ENCODE peak calls at places on chromosomes 5 and 9, in nine cellular contexts. One of them, this sample, is unnamed.

GRCh38 chr9:15018238-15018637 is 108.0 kb upstream of the FREM1 start:
- DNase-seq in astrocyte of the spinal cord: no peak
- DNase-seq in activated CD8-positive, alpha-beta T cell treated with anti-CD3 and anti-CD28 coated beads, Interleukin-2, amount 10 ng/mL, durations not matched to agents 7 days and 5 days: no peak
- DNase-seq in A549: no peak
- DNase-seq in lower leg skin: no peak
- DNase-seq in GM23248: no peak
- DNase-seq in stimulated activated CD8-positive, alpha-beta memory T cell treated with anti-CD3 and anti-CD28 coated beads, Interleukin-15, amount 100 ng/mL, for 24 hours: no peak
- DNase-seq in Caco-2: peak; percentile 67
- DNase-seq in IMR-90: no peak
- DNase-seq in this sample: no peak

GRCh38 chr5:136188859-136189258 is 4.1 kb downstream of the SMIM32 start:
- DNase-seq in Caco-2: no peak
- DNase-seq in GM23248: no peak
- DNase-seq in A549: no peak
- DNase-seq in activated CD8-positive, alpha-beta T cell treated with anti-CD3 and anti-CD28 coated beads, Interleukin-2, amount 10 ng/mL, durations not matched to agents 7 days and 5 days: no peak
- DNase-seq in IMR-90: no peak
- DNase-seq in astrocyte of the spinal cord: no peak
- DNase-seq in lower leg skin: peak; percentile 74
- DNase-seq in stimulated activated CD8-positive, alpha-beta memory T cell treated with anti-CD3 and anti-CD28 coated beads, Interleukin-15, amount 100 ng/mL, for 24 hours: no peak
- DNase-seq in this sample: no peak

GRCh38 chr5:83513081-83513480 is 41.5 kb downstream of the VCAN start:
- DNase-seq in activated CD8-positive, alpha-beta T cell treated with anti-CD3 and anti-CD28 coated beads, Interleukin-2, amount 10 ng/mL, durations not matched to agents 7 days and 5 days: no peak
- DNase-seq in lower leg skin: no peak
- DNase-seq in stimulated activated CD8-positive, alpha-beta memory T cell treated with anti-CD3 and anti-CD28 coated beads, Interleukin-15, amount 100 ng/mL, for 24 hours: no peak
- DNase-seq in GM23248: no peak
- DNase-seq in A549: no peak
- DNase-seq in astrocyte of the spinal cord: no peak
- DNase-seq in IMR-90: no peak
- DNase-seq in Caco-2: no peak
- DNase-seq in this sample: no peak

GRCh38 chr9:125631391-125632085 is 75.5 kb downstream of the MAPKAP1 start:
- DNase-seq in GM23248: peak; percentile 78
- DNase-seq in IMR-90: peak; percentile 57
- DNase-seq in lower leg skin: no peak
- DNase-seq in astrocyte of the spinal cord: peak; percentile 67
- DNase-seq in A549: peak; percentile 57
- DNase-seq in activated CD8-positive, alpha-beta T cell treated with anti-CD3 and anti-CD28 coated beads, Interleukin-2, amount 10 ng/mL, durations not matched to agents 7 days and 5 days: peak; percentile 48
- DNase-seq in stimulated activated CD8-positive, alpha-beta memory T cell treated with anti-CD3 and anti-CD28 coated beads, Interleukin-15, amount 100 ng/mL, for 24 hours: no peak
- DNase-seq in Caco-2: no peak
- DNase-seq in this sample: peak; percentile 69

GRCh38 chr9:13974891-13975290 is 339.1 kb downstream of the NFIB start:
- DNase-seq in activated CD8-positive, alpha-beta T cell treated with anti-CD3 and anti-CD28 coated beads, Interleukin-2, amount 10 ng/mL, durations not matched to agents 7 days and 5 days: no peak
- DNase-seq in A549: no peak
- DNase-seq in lower leg skin: no peak
- DNase-seq in GM23248: no peak
- DNase-seq in stimulated activated CD8-positive, alpha-beta memory T cell treated with anti-CD3 and anti-CD28 coated beads, Interleukin-15, amount 100 ng/mL, for 24 hours: no peak
- DNase-seq in IMR-90: no peak
- DNase-seq in Caco-2: no peak
- DNase-seq in astrocyte of the spinal cord: peak; percentile 51
- DNase-seq in this sample: no peak

GRCh38 chr9:8348756-8349155 is 549.2 kb upstream of the DMAC1 start:
- DNase-seq in stimulated activated CD8-positive, alpha-beta memory T cell treated with anti-CD3 and anti-CD28 coated beads, Interleukin-15, amount 100 ng/mL, for 24 hours: no peak
- DNase-seq in astrocyte of the spinal cord: no peak
- DNase-seq in lower leg skin: no peak
- DNase-seq in GM23248: no peak
- DNase-seq in Caco-2: no peak
- DNase-seq in activated CD8-positive, alpha-beta T cell treated with anti-CD3 and anti-CD28 coated beads, Interleukin-2, amount 10 ng/mL, durations not matched to agents 7 days and 5 days: no peak
- DNase-seq in IMR-90: no peak
- DNase-seq in A549: no peak
- DNase-seq in this sample: no peak

GRCh38 chr9:84397822-84398221 is 57.3 kb upstream of the SLC28A3 start:
- DNase-seq in astrocyte of the spinal cord: peak; percentile 67
- DNase-seq in Caco-2: no peak
- DNase-seq in GM23248: peak; percentile 85
- DNase-seq in stimulated activated CD8-positive, alpha-beta memory T cell treated with anti-CD3 and anti-CD28 coated beads, Interleukin-15, amount 100 ng/mL, for 24 hours: no peak
- DNase-seq in activated CD8-positive, alpha-beta T cell treated with anti-CD3 and anti-CD28 coated beads, Interleukin-2, amount 10 ng/mL, durations not matched to agents 7 days and 5 days: no peak
- DNase-seq in A549: no peak
- DNase-seq in lower leg skin: no peak
- DNase-seq in IMR-90: peak; percentile 62
- DNase-seq in this sample: peak; percentile 86

GRCh38 chr5:142551242-142552067 is 134.4 kb downstream of the FGF1 start:
- DNase-seq in A549: no peak
- DNase-seq in Caco-2: peak; percentile 42
- DNase-seq in activated CD8-positive, alpha-beta T cell treated with anti-CD3 and anti-CD28 coated beads, Interleukin-2, amount 10 ng/mL, durations not matched to agents 7 days and 5 days: no peak
- DNase-seq in stimulated activated CD8-positive, alpha-beta memory T cell treated with anti-CD3 and anti-CD28 coated beads, Interleukin-15, amount 100 ng/mL, for 24 hours: no peak
- DNase-seq in lower leg skin: no peak
- DNase-seq in GM23248: peak; percentile 63
- DNase-seq in IMR-90: peak; percentile 22
- DNase-seq in astrocyte of the spinal cord: no peak
- DNase-seq in this sample: peak; percentile 64

GRCh38 chr9:14415947-14416346 is 102.0 kb upstream of the NFIB start:
- DNase-seq in A549: no peak
- DNase-seq in astrocyte of the spinal cord: peak; percentile 89
- DNase-seq in activated CD8-positive, alpha-beta T cell treated with anti-CD3 and anti-CD28 coated beads, Interleukin-2, amount 10 ng/mL, durations not matched to agents 7 days and 5 days: no peak
- DNase-seq in lower leg skin: no peak
- DNase-seq in IMR-90: peak; percentile 92
- DNase-seq in GM23248: peak; percentile 77
- DNase-seq in stimulated activated CD8-positive, alpha-beta memory T cell treated with anti-CD3 and anti-CD28 coated beads, Interleukin-15, amount 100 ng/mL, for 24 hours: no peak
- DNase-seq in Caco-2: no peak
- DNase-seq in this sample: peak; percentile 69

GRCh38 chr9:108609227-108609894 is 246.4 kb downstream of the ACTL7B start:
- DNase-seq in IMR-90: no peak
- DNase-seq in Caco-2: no peak
- DNase-seq in activated CD8-positive, alpha-beta T cell treated with anti-CD3 and anti-CD28 coated beads, Interleukin-2, amount 10 ng/mL, durations not matched to agents 7 days and 5 days: no peak
- DNase-seq in lower leg skin: no peak
- DNase-seq in A549: no peak
- DNase-seq in stimulated activated CD8-positive, alpha-beta memory T cell treated with anti-CD3 and anti-CD28 coated beads, Interleukin-15, amount 100 ng/mL, for 24 hours: no peak
- DNase-seq in astrocyte of the spinal cord: no peak
- DNase-seq in GM23248: peak; percentile 66
- DNase-seq in this sample: no peak

GRCh38 chr9:108759399-108759798 is 96.4 kb downstream of the ACTL7B start:
- DNase-seq in stimulated activated CD8-positive, alpha-beta memory T cell treated with anti-CD3 and anti-CD28 coated beads, Interleukin-15, amount 100 ng/mL, for 24 hours: no peak
- DNase-seq in Caco-2: no peak
- DNase-seq in IMR-90: no peak
- DNase-seq in astrocyte of the spinal cord: no peak
- DNase-seq in activated CD8-positive, alpha-beta T cell treated with anti-CD3 and anti-CD28 coated beads, Interleukin-2, amount 10 ng/mL, durations not matched to agents 7 days and 5 days: no peak
- DNase-seq in lower leg skin: no peak
- DNase-seq in GM23248: no peak
- DNase-seq in A549: no peak
- DNase-seq in this sample: no peak

GRCh38 chr5:59571077-59571476 is 322.4 kb downstream of the PDE4D start:
- DNase-seq in lower leg skin: no peak
- DNase-seq in IMR-90: no peak
- DNase-seq in activated CD8-positive, alpha-beta T cell treated with anti-CD3 and anti-CD28 coated beads, Interleukin-2, amount 10 ng/mL, durations not matched to agents 7 days and 5 days: no peak
- DNase-seq in stimulated activated CD8-positive, alpha-beta memory T cell treated with anti-CD3 and anti-CD28 coated beads, Interleukin-15, amount 100 ng/mL, for 24 hours: no peak
- DNase-seq in astrocyte of the spinal cord: no peak
- DNase-seq in GM23248: no peak
- DNase-seq in Caco-2: no peak
- DNase-seq in A549: no peak
- DNase-seq in this sample: no peak

GRCh38 chr5:16975950-16976624 is 40.0 kb upstream of the MYO10 start:
- DNase-seq in GM23248: no peak
- DNase-seq in lower leg skin: peak; percentile 21
- DNase-seq in IMR-90: no peak
- DNase-seq in stimulated activated CD8-positive, alpha-beta memory T cell treated with anti-CD3 and anti-CD28 coated beads, Interleukin-15, amount 100 ng/mL, for 24 hours: no peak
- DNase-seq in Caco-2: no peak
- DNase-seq in activated CD8-positive, alpha-beta T cell treated with anti-CD3 and anti-CD28 coated beads, Interleukin-2, amount 10 ng/mL, durations not matched to agents 7 days and 5 days: no peak
- DNase-seq in A549: no peak
- DNase-seq in astrocyte of the spinal cord: no peak
- DNase-seq in this sample: no peak

GRCh38 chr5:139271201-139272027 is 22.1 kb upstream of the MATR3 start:
- DNase-seq in A549: peak; percentile 71
- DNase-seq in lower leg skin: peak; percentile 6
- DNase-seq in GM23248: peak; percentile 94
- DNase-seq in astrocyte of the spinal cord: peak; percentile 83
- DNase-seq in IMR-90: peak; percentile 94
- DNase-seq in Caco-2: no peak
- DNase-seq in stimulated activated CD8-positive, alpha-beta memory T cell treated with anti-CD3 and anti-CD28 coated beads, Interleukin-15, amount 100 ng/mL, for 24 hours: no peak
- DNase-seq in activated CD8-positive, alpha-beta T cell treated with anti-CD3 and anti-CD28 coated beads, Interleukin-2, amount 10 ng/mL, durations not matched to agents 7 days and 5 days: no peak
- DNase-seq in this sample: peak; percentile 75

GRCh38 chr5:72337159-72337558 is 17.0 kb downstream of the PTCD2 start:
- DNase-seq in stimulated activated CD8-positive, alpha-beta memory T cell treated with anti-CD3 and anti-CD28 coated beads, Interleukin-15, amount 100 ng/mL, for 24 hours: no peak
- DNase-seq in A549: no peak
- DNase-seq in activated CD8-positive, alpha-beta T cell treated with anti-CD3 and anti-CD28 coated beads, Interleukin-2, amount 10 ng/mL, durations not matched to agents 7 days and 5 days: no peak
- DNase-seq in IMR-90: no peak
- DNase-seq in GM23248: no peak
- DNase-seq in lower leg skin: no peak
- DNase-seq in Caco-2: no peak
- DNase-seq in astrocyte of the spinal cord: no peak
- DNase-seq in this sample: peak; percentile 57

GRCh38 chr5:145981612-145982571 is 45.5 kb downstream of the SH3RF2 start:
- DNase-seq in GM23248: no peak
- DNase-seq in lower leg skin: no peak
- DNase-seq in Caco-2: peak; percentile 76
- DNase-seq in A549: peak; percentile 18
- DNase-seq in IMR-90: no peak
- DNase-seq in activated CD8-positive, alpha-beta T cell treated with anti-CD3 and anti-CD28 coated beads, Interleukin-2, amount 10 ng/mL, durations not matched to agents 7 days and 5 days: no peak
- DNase-seq in astrocyte of the spinal cord: no peak
- DNase-seq in stimulated activated CD8-positive, alpha-beta memory T cell treated with anti-CD3 and anti-CD28 coated beads, Interleukin-15, amount 100 ng/mL, for 24 hours: no peak
- DNase-seq in this sample: no peak

GRCh38 chr5:57836921-57837320 is 354.3 kb upstream of the ACTBL2 start:
- DNase-seq in IMR-90: no peak
- DNase-seq in activated CD8-positive, alpha-beta T cell treated with anti-CD3 and anti-CD28 coated beads, Interleukin-2, amount 10 ng/mL, durations not matched to agents 7 days and 5 days: no peak
- DNase-seq in stimulated activated CD8-positive, alpha-beta memory T cell treated with anti-CD3 and anti-CD28 coated beads, Interleukin-15, amount 100 ng/mL, for 24 hours: no peak
- DNase-seq in Caco-2: no peak
- DNase-seq in lower leg skin: no peak
- DNase-seq in GM23248: peak; percentile 61
- DNase-seq in A549: no peak
- DNase-seq in astrocyte of the spinal cord: no peak
- DNase-seq in this sample: no peak

GRCh38 chr9:38339496-38339895 is 53.0 kb upstream of the ALDH1B1 start:
- DNase-seq in Caco-2: no peak
- DNase-seq in stimulated activated CD8-positive, alpha-beta memory T cell treated with anti-CD3 and anti-CD28 coated beads, Interleukin-15, amount 100 ng/mL, for 24 hours: no peak
- DNase-seq in activated CD8-positive, alpha-beta T cell treated with anti-CD3 and anti-CD28 coated beads, Interleukin-2, amount 10 ng/mL, durations not matched to agents 7 days and 5 days: no peak
- DNase-seq in A549: no peak
- DNase-seq in astrocyte of the spinal cord: peak; percentile 23
- DNase-seq in GM23248: peak; percentile 82
- DNase-seq in lower leg skin: no peak
- DNase-seq in IMR-90: peak; percentile 60
- DNase-seq in this sample: peak; percentile 58

GRCh38 chr9:127280880-127281660 is 16.5 kb downstream of the GARNL3 start:
- DNase-seq in IMR-90: no peak
- DNase-seq in GM23248: no peak
- DNase-seq in stimulated activated CD8-positive, alpha-beta memory T cell treated with anti-CD3 and anti-CD28 coated beads, Interleukin-15, amount 100 ng/mL, for 24 hours: no peak
- DNase-seq in activated CD8-positive, alpha-beta T cell treated with anti-CD3 and anti-CD28 coated beads, Interleukin-2, amount 10 ng/mL, durations not matched to agents 7 days and 5 days: no peak
- DNase-seq in astrocyte of the spinal cord: no peak
- DNase-seq in Caco-2: no peak
- DNase-seq in lower leg skin: no peak
- DNase-seq in A549: no peak
- DNase-seq in this sample: no peak

GRCh38 chr5:143101740-143102386 is 301.6 kb downstream of the NR3C1 start:
- DNase-seq in GM23248: peak; percentile 29
- DNase-seq in Caco-2: no peak
- DNase-seq in astrocyte of the spinal cord: no peak
- DNase-seq in A549: no peak
- DNase-seq in activated CD8-positive, alpha-beta T cell treated with anti-CD3 and anti-CD28 coated beads, Interleukin-2, amount 10 ng/mL, durations not matched to agents 7 days and 5 days: no peak
- DNase-seq in IMR-90: no peak
- DNase-seq in stimulated activated CD8-positive, alpha-beta memory T cell treated with anti-CD3 and anti-CD28 coated beads, Interleukin-15, amount 100 ng/mL, for 24 hours: no peak
- DNase-seq in lower leg skin: no peak
- DNase-seq in this sample: no peak

GRCh38 chr5:77984587-77984986 is 208.4 kb upstream of the TBCA start:
- DNase-seq in activated CD8-positive, alpha-beta T cell treated with anti-CD3 and anti-CD28 coated beads, Interleukin-2, amount 10 ng/mL, durations not matched to agents 7 days and 5 days: no peak
- DNase-seq in lower leg skin: no peak
- DNase-seq in A549: no peak
- DNase-seq in astrocyte of the spinal cord: no peak
- DNase-seq in Caco-2: no peak
- DNase-seq in stimulated activated CD8-positive, alpha-beta memory T cell treated with anti-CD3 and anti-CD28 coated beads, Interleukin-15, amount 100 ng/mL, for 24 hours: no peak
- DNase-seq in GM23248: no peak
- DNase-seq in IMR-90: no peak
- DNase-seq in this sample: no peak

GRCh38 chr5:126433708-126434107 is 10.5 kb downstream of the GRAMD2B start:
- DNase-seq in stimulated activated CD8-positive, alpha-beta memory T cell treated with anti-CD3 and anti-CD28 coated beads, Interleukin-15, amount 100 ng/mL, for 24 hours: no peak
- DNase-seq in activated CD8-positive, alpha-beta T cell treated with anti-CD3 and anti-CD28 coated beads, Interleukin-2, amount 10 ng/mL, durations not matched to agents 7 days and 5 days: no peak
- DNase-seq in GM23248: peak; percentile 88
- DNase-seq in Caco-2: no peak
- DNase-seq in astrocyte of the spinal cord: peak; percentile 59
- DNase-seq in A549: no peak
- DNase-seq in IMR-90: peak; percentile 65
- DNase-seq in lower leg skin: no peak
- DNase-seq in this sample: no peak

GRCh38 chr5:68968426-68968825 is 125.4 kb upstream of the SLC30A5 start:
- DNase-seq in Caco-2: no peak
- DNase-seq in activated CD8-positive, alpha-beta T cell treated with anti-CD3 and anti-CD28 coated beads, Interleukin-2, amount 10 ng/mL, durations not matched to agents 7 days and 5 days: no peak
- DNase-seq in astrocyte of the spinal cord: no peak
- DNase-seq in lower leg skin: no peak
- DNase-seq in IMR-90: no peak
- DNase-seq in stimulated activated CD8-positive, alpha-beta memory T cell treated with anti-CD3 and anti-CD28 coated beads, Interleukin-15, amount 100 ng/mL, for 24 hours: no peak
- DNase-seq in A549: no peak
- DNase-seq in GM23248: no peak
- DNase-seq in this sample: no peak

GRCh38 chr5:97534166-97534565 is 351.1 kb upstream of the RIOK2 start:
- DNase-seq in activated CD8-positive, alpha-beta T cell treated with anti-CD3 and anti-CD28 coated beads, Interleukin-2, amount 10 ng/mL, durations not matched to agents 7 days and 5 days: peak; percentile 25
- DNase-seq in stimulated activated CD8-positive, alpha-beta memory T cell treated with anti-CD3 and anti-CD28 coated beads, Interleukin-15, amount 100 ng/mL, for 24 hours: no peak
- DNase-seq in Caco-2: peak; percentile 47
- DNase-seq in GM23248: peak; percentile 87
- DNase-seq in A549: peak; percentile 56
- DNase-seq in IMR-90: peak; percentile 94
- DNase-seq in astrocyte of the spinal cord: peak; percentile 87
- DNase-seq in lower leg skin: no peak
- DNase-seq in this sample: peak; percentile 92

GRCh38 chr9:114364528-114365041 is 23.2 kb downstream of the AKNA start:
- DNase-seq in lower leg skin: no peak
- DNase-seq in A549: no peak
- DNase-seq in GM23248: peak; percentile 30
- DNase-seq in IMR-90: no peak
- DNase-seq in astrocyte of the spinal cord: no peak
- DNase-seq in Caco-2: no peak
- DNase-seq in activated CD8-positive, alpha-beta T cell treated with anti-CD3 and anti-CD28 coated beads, Interleukin-2, amount 10 ng/mL, durations not matched to agents 7 days and 5 days: no peak
- DNase-seq in stimulated activated CD8-positive, alpha-beta memory T cell treated with anti-CD3 and anti-CD28 coated beads, Interleukin-15, amount 100 ng/mL, for 24 hours: no peak
- DNase-seq in this sample: no peak

GRCh38 chr5:42566658-42567313 is 143.5 kb downstream of the GHR start:
- DNase-seq in stimulated activated CD8-positive, alpha-beta memory T cell treated with anti-CD3 and anti-CD28 coated beads, Interleukin-15, amount 100 ng/mL, for 24 hours: no peak
- DNase-seq in A549: no peak
- DNase-seq in Caco-2: no peak
- DNase-seq in lower leg skin: no peak
- DNase-seq in IMR-90: no peak
- DNase-seq in GM23248: no peak
- DNase-seq in astrocyte of the spinal cord: peak; percentile 39
- DNase-seq in activated CD8-positive, alpha-beta T cell treated with anti-CD3 and anti-CD28 coated beads, Interleukin-2, amount 10 ng/mL, durations not matched to agents 7 days and 5 days: no peak
- DNase-seq in this sample: no peak

GRCh38 chr9:117494401-117495130 is 79.7 kb upstream of the ASTN2 start:
- DNase-seq in stimulated activated CD8-positive, alpha-beta memory T cell treated with anti-CD3 and anti-CD28 coated beads, Interleukin-15, amount 100 ng/mL, for 24 hours: no peak
- DNase-seq in lower leg skin: no peak
- DNase-seq in astrocyte of the spinal cord: peak; percentile 13
- DNase-seq in IMR-90: no peak
- DNase-seq in GM23248: no peak
- DNase-seq in Caco-2: no peak
- DNase-seq in A549: no peak
- DNase-seq in activated CD8-positive, alpha-beta T cell treated with anti-CD3 and anti-CD28 coated beads, Interleukin-2, amount 10 ng/mL, durations not matched to agents 7 days and 5 days: no peak
- DNase-seq in this sample: no peak

GRCh38 chr9:29126783-29127182 is 1553.5 kb upstream of the C9orf72 start:
- DNase-seq in IMR-90: no peak
- DNase-seq in GM23248: no peak
- DNase-seq in A549: no peak
- DNase-seq in Caco-2: no peak
- DNase-seq in stimulated activated CD8-positive, alpha-beta memory T cell treated with anti-CD3 and anti-CD28 coated beads, Interleukin-15, amount 100 ng/mL, for 24 hours: no peak
- DNase-seq in astrocyte of the spinal cord: no peak
- DNase-seq in activated CD8-positive, alpha-beta T cell treated with anti-CD3 and anti-CD28 coated beads, Interleukin-2, amount 10 ng/mL, durations not matched to agents 7 days and 5 days: no peak
- DNase-seq in lower leg skin: no peak
- DNase-seq in this sample: no peak

GRCh38 chr5:127887282-127887681 is 184.1 kb downstream of the CCDC192 start:
- DNase-seq in stimulated activated CD8-positive, alpha-beta memory T cell treated with anti-CD3 and anti-CD28 coated beads, Interleukin-15, amount 100 ng/mL, for 24 hours: no peak
- DNase-seq in Caco-2: no peak
- DNase-seq in IMR-90: no peak
- DNase-seq in GM23248: peak; percentile 16
- DNase-seq in A549: peak; percentile 42
- DNase-seq in activated CD8-positive, alpha-beta T cell treated with anti-CD3 and anti-CD28 coated beads, Interleukin-2, amount 10 ng/mL, durations not matched to agents 7 days and 5 days: no peak
- DNase-seq in lower leg skin: no peak
- DNase-seq in astrocyte of the spinal cord: no peak
- DNase-seq in this sample: no peak

GRCh38 chr9:1732670-1733069 is 282.5 kb upstream of the SMARCA2 start:
- DNase-seq in astrocyte of the spinal cord: no peak
- DNase-seq in A549: peak; percentile 17
- DNase-seq in IMR-90: no peak
- DNase-seq in stimulated activated CD8-positive, alpha-beta memory T cell treated with anti-CD3 and anti-CD28 coated beads, Interleukin-15, amount 100 ng/mL, for 24 hours: no peak
- DNase-seq in Caco-2: no peak
- DNase-seq in GM23248: no peak
- DNase-seq in lower leg skin: no peak
- DNase-seq in activated CD8-positive, alpha-beta T cell treated with anti-CD3 and anti-CD28 coated beads, Interleukin-2, amount 10 ng/mL, durations not matched to agents 7 days and 5 days: no peak
- DNase-seq in this sample: no peak

GRCh38 chr9:134681061-134681661 is 39.6 kb downstream of the COL5A1 start:
- DNase-seq in lower leg skin: no peak
- DNase-seq in activated CD8-positive, alpha-beta T cell treated with anti-CD3 and anti-CD28 coated beads, Interleukin-2, amount 10 ng/mL, durations not matched to agents 7 days and 5 days: no peak
- DNase-seq in astrocyte of the spinal cord: peak; percentile 80
- DNase-seq in A549: no peak
- DNase-seq in stimulated activated CD8-positive, alpha-beta memory T cell treated with anti-CD3 and anti-CD28 coated beads, Interleukin-15, amount 100 ng/mL, for 24 hours: no peak
- DNase-seq in Caco-2: no peak
- DNase-seq in IMR-90: peak; percentile 44
- DNase-seq in GM23248: peak; percentile 44
- DNase-seq in this sample: peak; percentile 57

This sample was measured in foreskin fibroblast.